ENCODE peak calls at places on chromosomes 5 and 9, in ten cellular contexts. B is lung; I is activated effector memory CD4-positive, alpha-beta T cell treated with anti-CD3 and anti-CD28 coated beads, Interleukin-2, amount 50 U/mL, for 16 hours; F is caudate nucleus; J is NCI-H510A treated with DMSO at 0.1 percent for 48 hours; Y is type B pancreatic cell; U is stimulated activated naive CD8-positive, alpha-beta T cell treated with anti-CD3 and anti-CD28 coated beads, Interleukin-15, amount 100 ng/mL, for 72 hours; P is activated T-cell treated with anti-CD3 and anti-CD28 coated beads for 1 hour; V is renal cortical epithelial cell; H is EH. G is an unnamed sample.
A peak's percentile ranks its signal among the peaks of the same experiment; 100 is the strongest.

GRCh38 chr5:173615884-173616576 is 420 bp downstream of the BOD1 start:
- DNase-seq in B (peak; percentile 66), I (peak; percentile 89), F (peak; percentile 79), J (peak; percentile 28), Y (peak; percentile 82), U (peak; percentile 64), P (peak; percentile 52), V (peak; percentile 70), H (peak; percentile 80), G (peak; percentile 58)

GRCh38 chr5:13478831-13479465 is 465.5 kb downstream of the DNAH5 start:
- DNase-seq in B (no peak), I (no peak), F (no peak), J (peak; percentile 88), Y (no peak), U (no peak), P (no peak), V (peak; percentile 54), H (peak; percentile 17), G (no peak)

GRCh38 chr5:157357823-157358222 is 91.9 kb downstream of the CYFIP2 start:
- DNase-seq in B (no peak), I (no peak), F (no peak), J (no peak), Y (no peak), U (no peak), P (no peak), V (no peak), H (no peak), G (no peak)

GRCh38 chr9:116756995-116757394 is 69.9 kb downstream of the TRIM32 start:
- DNase-seq in B (no peak), I (no peak), F (no peak), J (no peak), Y (no peak), U (no peak), P (no peak), V (no peak), H (no peak), G (no peak)

GRCh38 chr5:15946026-15946425 is 233.6 kb downstream of the MARCHF11 start:
- DNase-seq in B (no peak), I (no peak), F (no peak), J (no peak), Y (no peak), U (no peak), P (no peak), V (no peak), H (peak; percentile 47), G (no peak)

GRCh38 chr5:122858451-122858850 is 13.0 kb downstream of the SNX24 start:
- DNase-seq in B (no peak), I (no peak), F (no peak), J (no peak), Y (no peak), U (no peak), P (no peak), V (no peak), H (peak; percentile 32), G (no peak)

GRCh38 chr9:75432386-75432785 is 344.1 kb downstream of the OSTF1 start:
- DNase-seq in B (no peak), I (no peak), F (no peak), J (no peak), Y (no peak), U (no peak), P (no peak), V (no peak), H (no peak), G (no peak)

GRCh38 chr9:95721132-95721531 is 154.4 kb upstream of the ERCC6L2 start:
- DNase-seq in B (no peak), I (no peak), F (no peak), J (no peak), Y (no peak), U (no peak), P (no peak), V (no peak), H (no peak), G (no peak)

GRCh38 chr5:91293131-91293530 is 90.0 kb downstream of the ARRDC3 start:
- DNase-seq in B (no peak), I (no peak), F (no peak), J (no peak), Y (no peak), U (no peak), P (no peak), V (peak; percentile 98), H (peak; percentile 44), G (no peak)

GRCh38 chr9:134570151-134570621 is 71.4 kb upstream of the COL5A1 start:
- DNase-seq in B (no peak), I (peak; percentile 59), F (no peak), J (no peak), Y (peak; percentile 51), U (no peak), P (no peak), V (no peak), H (no peak), G (no peak)

GRCh38 chr5:76705574-76705973 is 10.4 kb upstream of the F2R start:
- DNase-seq in B (no peak), I (no peak), F (no peak), J (no peak), Y (no peak), U (no peak), P (no peak), V (no peak), H (no peak), G (no peak)

GRCh38 chr5:141508808-141509611 is 20.1 kb downstream of the PCDHGC5 start:
- DNase-seq in B (peak; percentile 56), I (no peak), F (peak; percentile 67), J (no peak), Y (no peak), U (no peak), P (no peak), V (peak; percentile 92), H (peak; percentile 98), G (no peak)

GRCh38 chr5:42672925-42673324 is 83.7 kb upstream of the CCDC152 start:
- DNase-seq in B (no peak), I (no peak), F (no peak), J (no peak), Y (no peak), U (no peak), P (no peak), V (no peak), H (no peak), G (no peak)

GRCh38 chr5:65199988-65200668 is 281.6 kb downstream of the ADAMTS6 start:
- DNase-seq in B (no peak), I (no peak), F (no peak), J (no peak), Y (no peak), U (no peak), P (no peak), V (peak; percentile 56), H (peak; percentile 86), G (no peak)

GRCh38 chr5:39274388-39275085 is 55.2 kb upstream of the FYB1 start:
- DNase-seq in B (no peak), I (no peak), F (no peak), J (no peak), Y (no peak), U (no peak), P (no peak), V (no peak), H (no peak), G (peak; percentile 6)

GRCh38 chr5:59067976-59068651 is 485.2 kb downstream of the RAB3C start:
- DNase-seq in B (no peak), I (no peak), F (no peak), J (no peak), Y (no peak), U (no peak), P (no peak), V (no peak), H (peak; percentile 21), G (no peak)